ENCODE peak calls at places on chromosomes 5 and 9, in four cellular contexts. K, L, Q and D are unnamed samples.

GRCh38 chr9:89873801-89874200 is 269.0 kb downstream of the GADD45G start:
- DNase-seq in K (no peak), L (no peak), Q (no peak), D (peak)

GRCh38 chr5:151825445-151825844 is 53.7 kb downstream of the G3BP1 start:
- DNase-seq in K (no peak), L (peak), Q (no peak), D (no peak)

GRCh38 chr9:738209-738915 is 103.1 kb upstream of the DMRT1 start:
- DNase-seq in K (peak), L (no peak), Q (no peak), D (no peak)

GRCh38 chr5:81856948-81857928 is 106.3 kb upstream of the SSBP2 start:
- DNase-seq in K (peak), L (no peak), Q (peak), D (no peak)

GRCh38 chr5:33657804-33658435 is 217.2 kb downstream of the TARS1 start:
- DNase-seq in K (no peak), L (no peak), Q (no peak), D (no peak)

GRCh38 chr5:142153674-142154448 is 45.3 kb downstream of the NDFIP1 start:
- DNase-seq in K (no peak), L (peak), Q (no peak), D (no peak)

GRCh38 chr9:108151161-108151586 is 661.6 kb upstream of the KLF4 start:
- DNase-seq in K (no peak), L (no peak), Q (no peak), D (no peak)

GRCh38 chr5:56323505-56323904 is 90.4 kb upstream of the ANKRD55 start:
- DNase-seq in K (no peak), L (peak), Q (no peak), D (no peak)

GRCh38 chr5:168925160-168925559 is 346.0 kb upstream of the PANK3 start:
- DNase-seq in K (no peak), L (no peak), Q (no peak), D (no peak)

GRCh38 chr9:98195671-98196070 is 3.2 kb upstream of the CORO2A start:
- DNase-seq in K (no peak), L (no peak), Q (no peak), D (no peak)

GRCh38 chr9:112558476-112558875 is 71.8 kb downstream of the KIAA1958 start:
- DNase-seq in K (no peak), L (no peak), Q (no peak), D (no peak)

GRCh38 chr5:155898284-155898683 is 428.7 kb upstream of the SGCD start:
- DNase-seq in K (no peak), L (no peak), Q (no peak), D (no peak)

GRCh38 chr5:8912106-8912505 is 633.8 kb downstream of the SEMA5A start:
- DNase-seq in K (no peak), L (no peak), Q (no peak), D (no peak)

GRCh38 chr5:143583385-143583784 is 179.9 kb upstream of the NR3C1 start:
- DNase-seq in K (no peak), L (no peak), Q (no peak), D (no peak)

GRCh38 chr9:116453785-116454184 is 233.3 kb upstream of the TRIM32 start:
- DNase-seq in K (no peak), L (peak), Q (no peak), D (no peak)

GRCh38 chr5:125486634-125487033 is 740.2 kb upstream of the ZNF608 start:
- DNase-seq in K (no peak), L (no peak), Q (no peak), D (no peak)

GRCh38 chr5:114327987-114328386 is 33.9 kb upstream of the KCNN2 start:
- DNase-seq in K (no peak), L (no peak), Q (no peak), D (no peak)

GRCh38 chr9:96618209-96619108 is 1.2 kb downstream of the CDC14B start:
- DNase-seq in K (peak), L (peak), Q (peak), D (peak)

GRCh38 chr5:1400936-1401335 is 44.3 kb downstream of the SLC6A3 start:
- DNase-seq in K (no peak), L (no peak), Q (peak), D (no peak)

GRCh38 chr9:109001275-109001676 is 12.0 kb downstream of the CTNNAL1 start:
- DNase-seq in K (no peak), L (peak), Q (no peak), D (no peak)

GRCh38 chr5:129912601-129913000 is 8.3 kb downstream of the CHSY3 start:
- DNase-seq in K (no peak), L (no peak), Q (no peak), D (no peak)

GRCh38 chr5:92662741-92663140 is 918.3 kb downstream of the NR2F1-AS1 start:
- DNase-seq in K (no peak), L (no peak), Q (no peak), D (no peak)

GRCh38 chr5:110258460-110258859 is 468.0 kb downstream of the TMEM232 start:
- DNase-seq in K (no peak), L (no peak), Q (no peak), D (no peak)

DNA sequence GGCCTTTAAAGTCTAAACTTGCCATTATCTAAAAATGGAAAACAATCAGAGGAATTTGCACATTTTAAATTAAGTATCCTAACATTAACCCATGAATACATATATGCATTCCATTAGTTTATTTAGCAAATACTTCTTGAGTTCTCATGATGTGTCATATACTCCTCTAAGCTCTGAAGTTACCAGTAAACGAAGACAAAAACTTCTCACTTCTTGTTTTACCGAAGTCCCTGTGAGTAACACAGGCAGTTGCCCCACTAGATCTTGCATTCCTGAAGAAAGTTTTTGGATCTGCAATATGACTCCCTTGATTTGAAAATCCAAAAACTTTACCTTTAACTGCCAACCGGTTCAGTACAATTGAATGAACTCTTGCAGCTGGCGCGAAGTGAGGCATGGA is 439.0 kb upstream of the MPDZ start:
- DNase-seq in K (no peak), L (no peak), Q (no peak), D (no peak)
- H3K27ac ChIP-seq in K (no peak), L (no peak), Q (no peak), D (no peak)

GRCh38 chr9:41229408-41230401 is 40.6 kb upstream of the ZNG1F start:
- DNase-seq in K (no peak), L (peak), Q (peak), D (peak)
- TF ChIP-seq POLR2A in K (no peak), L (no peak), Q (no peak), D (no peak)

GRCh38 chr9:130021123-130021522 is 21.9 kb downstream of the FNBP1 start:
- DNase-seq in K (no peak), L (no peak), Q (no peak), D (no peak)

GRCh38 chr9:130023147-130023787 is 19.7 kb downstream of the FNBP1 start:
- DNase-seq in K (peak), L (no peak), Q (no peak), D (no peak)

GRCh38 chr9:130018260-130018659 is 24.7 kb downstream of the FNBP1 start:
- DNase-seq in K (no peak), L (no peak), Q (no peak), D (no peak)

GRCh38 chr9:130022566-130023146 is 20.3 kb downstream of the FNBP1 start:
- DNase-seq in K (no peak), L (no peak), Q (no peak), D (no peak)

GRCh38 chr9:130020618-130021017 is 22.4 kb downstream of the FNBP1 start:
- DNase-seq in K (no peak), L (no peak), Q (no peak), D (no peak)
- H3K27ac ChIP-seq in K (peak), L (no peak), Q (no peak), D (no peak)

GRCh38 chr5:138898742-138899141 is 23.6 kb upstream of the LRRTM2 start:
- DNase-seq in K (no peak), L (no peak), Q (no peak), D (no peak)

GRCh38 chr5:138903113-138903789 is 28.1 kb upstream of the LRRTM2 start:
- DNase-seq in K (no peak), L (no peak), Q (no peak), D (no peak)

GRCh38 chr5:138900281-138900965 is 25.3 kb upstream of the LRRTM2 start:
- DNase-seq in K (no peak), L (no peak), Q (no peak), D (no peak)

GRCh38 chr5:138898336-138898735 is 23.2 kb upstream of the LRRTM2 start:
- DNase-seq in K (no peak), L (no peak), Q (no peak), D (no peak)

GRCh38 chr5:138901716-138902115 is 26.6 kb upstream of the LRRTM2 start:
- DNase-seq in K (no peak), L (no peak), Q (no peak), D (no peak)
- TF ChIP-seq POLR2A in K (no peak), L (no peak), Q (no peak), D (no peak)

DNA sequence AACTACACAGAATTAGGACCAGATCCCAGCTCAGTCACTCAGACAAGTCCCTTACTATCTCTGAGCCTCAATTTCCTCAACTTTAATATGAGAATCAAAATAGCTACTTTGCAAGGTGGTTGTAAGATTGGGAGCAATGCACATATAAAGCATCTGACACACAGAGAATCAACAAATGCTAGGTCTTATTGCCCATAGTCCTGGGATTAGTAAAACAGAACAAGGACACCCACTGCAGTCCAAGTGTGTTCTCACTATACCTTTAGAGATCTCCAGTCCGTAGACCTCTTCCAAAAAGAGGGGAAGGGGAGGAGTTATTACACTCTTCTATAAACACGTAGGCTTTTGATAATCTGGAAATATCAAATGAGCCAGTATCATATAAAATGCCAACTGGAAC is 190.0 kb downstream of the CCDC192 start:
- DNase-seq in K (no peak), L (no peak), Q (no peak), D (no peak)
- H3K27ac ChIP-seq in K (no peak), L (no peak), Q (no peak), D (peak)

GRCh38 chr9:75889977-75890540 is 414 bp upstream of the PCSK5 start:
- DNase-seq in K (peak), L (no peak), Q (no peak), D (peak)
- TF ChIP-seq POLR2A in K (no peak), L (no peak), Q (no peak), D (no peak)